ENCODE peak calls at places on chromosomes 16 and 17, in six cellular contexts. C is heart left ventricle, W is MM.1S, D is psoas muscle, Q is osteoblast, S is neural progenitor cell. G is an unnamed sample.

GRCh38 chr17:6079155-6079554 is 9.0 kb downstream of the WSCD1 start:
- DNase-seq in Q (no peak), D (no peak), C (no peak), S (peak; percentile 71), W (peak; percentile 86), G (no peak)

GRCh38 chr16:71526111-71526998 is at the start of gene CHST4:
- DNase-seq in C (no peak), D (peak; percentile 13), S (peak; percentile 68), Q (peak; percentile 93), W (no peak), G (no peak)

GRCh38 chr17:14351493-14351892 is 50.6 kb downstream of the HS3ST3B1 start:
- DNase-seq in W (peak; percentile 7), D (no peak), Q (peak; percentile 80), S (no peak), C (no peak), G (no peak)

GRCh38 chr16:69741951-69742904 is 12.5 kb downstream of the NOB1 start:
- DNase-seq in D (peak; percentile 78), S (no peak), C (peak; percentile 87), Q (no peak), W (no peak), G (peak; percentile 74)

GRCh38 chr16:73056911-73057310 is 9.0 kb upstream of the ZFHX3 start:
- DNase-seq in D (no peak), W (no peak), Q (peak; percentile 64), C (no peak), S (no peak), G (no peak)

GRCh38 chr17:73720187-73720834 is 76.1 kb upstream of the SDK2 start:
- DNase-seq in D (no peak), Q (no peak), S (no peak), W (no peak), C (no peak), G (peak; percentile 67)

GRCh38 chr16:1331712-1332617 is 1.5 kb upstream of the BAIAP3 start:
- DNase-seq in W (peak; percentile 93), C (peak; percentile 80), D (peak; percentile 56), S (peak; percentile 85), Q (peak; percentile 92), G (peak; percentile 61)

GRCh38 chr17:81471804-81472456 is 40.7 kb downstream of the ACTG1 start:
- DNase-seq in C (no peak), W (peak; percentile 33), D (peak; percentile 60), Q (peak; percentile 100), S (peak; percentile 47), G (peak; percentile 56)

GRCh38 chr17:2704031-2704889 is 7.3 kb downstream of the CLUH start:
- DNase-seq in Q (peak; percentile 56), C (peak; percentile 59), S (no peak), W (no peak), D (peak; percentile 30), G (no peak)

GRCh38 chr17:8225813-8226535 is 15.6 kb upstream of the AURKB start:
- DNase-seq in Q (peak; percentile 78), C (no peak), W (no peak), D (peak; percentile 31), S (peak; percentile 83), G (peak; percentile 68)

GRCh38 chr16:11819798-11820197 is 22.7 kb upstream of the ZC3H7A start:
- DNase-seq in S (no peak), C (no peak), D (no peak), Q (no peak), W (no peak), G (no peak)

GRCh38 chr17:34299918-34300600 is 14.5 kb downstream of the CCL11 start:
- DNase-seq in C (no peak), D (no peak), W (no peak), Q (no peak), S (no peak), G (no peak)

GRCh38 chr17:40818733-40819527 is 3.5 kb downstream of the KRT10 start:
- DNase-seq in S (peak; percentile 93), W (peak; percentile 85), C (peak; percentile 92), Q (peak; percentile 90), D (peak; percentile 80), G (peak; percentile 88)
- H3K27me3 ChIP-seq in S (peaks cover 33% of the 10 kb centered on the region), W (no peaks in the 10 kb centered on the region), C (no peaks in the 10 kb centered on the region), Q (no peaks in the 10 kb centered on the region), D (no peaks in the 10 kb centered on the region), G (no peaks in the 10 kb centered on the region)

GRCh38 chr17:57266842-57267241 is 10.5 kb downstream of the MSI2 start:
- DNase-seq in D (no peak), C (no peak), Q (no peak), S (no peak), W (no peak), G (no peak)

GRCh38 chr17:57262557-57262956 is 6.2 kb downstream of the MSI2 start:
- DNase-seq in Q (no peak), W (no peak), D (no peak), C (no peak), S (no peak), G (no peak)

GRCh38 chr17:57268176-57268575 is 11.9 kb downstream of the MSI2 start:
- DNase-seq in Q (no peak), S (no peak), C (no peak), D (no peak), W (no peak), G (no peak)

GRCh38 chr17:57264250-57264649 is 7.9 kb downstream of the MSI2 start:
- DNase-seq in S (no peak), W (no peak), C (no peak), Q (no peak), D (no peak), G (no peak)

GRCh38 chr17:57264776-57265175 is 8.5 kb downstream of the MSI2 start:
- DNase-seq in D (no peak), Q (no peak), S (no peak), C (no peak), W (no peak), G (no peak)
- H3K4me3 ChIP-seq in D (no peak overlapping the region), Q (no peak overlapping the region), S (no peak overlapping the region), C (no peak overlapping the region), W (no peak overlapping the region), G (no peak overlapping the region)

GRCh38 chr16:15858921-15859668 is 2.3 kb upstream of the MYH11 start:
- DNase-seq in D (no peak), S (no peak), Q (peak; percentile 43), C (no peak), W (no peak), G (no peak)
- H3K27me3 ChIP-seq in D (peaks cover 13% of the 10 kb centered on the region), S (peaks cover 59% of the 10 kb centered on the region), Q (peaks cover 40% of the 10 kb centered on the region), C (no peaks in the 10 kb centered on the region), W (peaks cover 16% of the 10 kb centered on the region), G (peaks cover 44% of the 10 kb centered on the region)

GRCh38 chr17:66777689-66778225 is 57.2 kb upstream of the CACNG5 start:
- DNase-seq in S (peak; percentile 37), Q (no peak), D (no peak), W (no peak), C (no peak), G (no peak)

GRCh38 chr17:66778531-66778930 is 56.4 kb upstream of the CACNG5 start:
- DNase-seq in Q (no peak), S (no peak), W (no peak), D (no peak), C (no peak), G (no peak)

GRCh38 chr17:66775881-66776400 is 59.0 kb upstream of the CACNG5 start:
- DNase-seq in W (no peak), Q (no peak), D (no peak), S (no peak), C (no peak), G (no peak)

GRCh38 chr17:66775262-66775661 is 59.7 kb upstream of the CACNG5 start:
- DNase-seq in C (no peak), Q (no peak), D (no peak), S (no peak), W (no peak), G (peak; percentile 35)

DNA sequence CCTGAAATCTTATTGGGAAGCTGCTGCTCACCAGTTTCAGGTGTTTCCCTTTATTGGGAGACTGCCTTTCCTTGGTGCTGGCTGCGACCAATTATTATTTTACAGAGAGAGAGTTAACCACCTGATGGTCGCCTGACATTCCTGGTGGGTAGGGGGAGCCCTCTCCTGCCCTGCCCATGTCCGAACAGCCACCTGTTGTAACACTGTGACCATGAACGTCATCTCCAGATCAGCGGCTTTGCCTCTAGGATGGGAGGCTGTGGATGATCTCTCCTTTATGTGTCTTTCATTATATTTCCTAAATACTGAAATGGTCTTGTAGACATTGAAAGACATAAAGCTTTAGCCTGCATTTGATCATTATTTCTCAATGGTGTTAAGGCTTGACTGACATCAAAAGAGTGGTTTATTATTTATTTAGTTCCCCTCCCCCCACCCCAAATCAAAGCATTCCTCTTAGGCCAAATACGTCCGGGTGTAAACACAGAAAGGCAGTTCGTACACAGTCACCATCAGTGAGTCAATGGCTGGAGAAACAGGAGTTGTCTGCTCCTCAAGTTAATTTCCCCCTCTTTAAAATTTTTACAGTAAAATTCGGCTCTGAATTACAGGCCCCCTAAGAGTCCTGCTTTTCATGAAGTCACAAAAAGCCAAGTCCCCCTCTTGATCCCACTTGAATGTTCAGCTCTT is 57.8 kb upstream of the CACNG5 start:
- DNase-seq in S (no peak), D (no peak), W (no peak), Q (no peak), C (no peak), G (no peak)
- H3K4me3 ChIP-seq in S (no peak overlapping the region), D (no peak overlapping the region), W (no peak overlapping the region), Q (no peak overlapping the region), C (no peak overlapping the region), G (no peak overlapping the region)

GRCh38 chr17:36816214-36816613 is 121.1 kb upstream of the LHX1 start:
- DNase-seq in Q (peak; percentile 58), W (no peak), D (no peak), C (no peak), S (peak; percentile 1), G (no peak)
- H3K27me3 ChIP-seq in Q (peaks cover 40% of the 10 kb centered on the region), W (peaks cover 56% of the 10 kb centered on the region), D (peaks cover 62% of the 10 kb centered on the region), C (peaks cover 5% of the 10 kb centered on the region), S (peaks cover 21% of the 10 kb centered on the region), G (no peaks in the 10 kb centered on the region)

G was measured in BE2C.